ENCODE peak calls at places on chromosomes 12 and 14, in four cellular contexts. Q, Z, R and I are unnamed samples.

GRCh38 chr12:66446276-66446675 is 144.0 kb downstream of the HELB start:
- DNase-seq in Q (no peak), Z (no peak), R (no peak), I (no peak)

GRCh38 chr14:104723651-104724406 is at the start of gene ADSS1:
- DNase-seq in Q (peak), Z (peak), R (no peak), I (peak)

GRCh38 chr12:23484238-23484637 is 465.2 kb downstream of the SOX5 start:
- DNase-seq in Q (no peak), Z (no peak), R (no peak), I (no peak)

GRCh38 chr12:120677765-120678473 is 9.0 kb upstream of the MLEC start:
- DNase-seq in Q (no peak), Z (peak), R (peak), I (no peak)

GRCh38 chr14:34014936-34015335 is 64.1 kb upstream of the EGLN3 start:
- DNase-seq in Q (no peak), Z (no peak), R (no peak), I (no peak)

GRCh38 chr14:47852278-47852677 is 176.9 kb upstream of the MDGA2 start:
- DNase-seq in Q (no peak), Z (no peak), R (no peak), I (no peak)

GRCh38 chr12:3170423-3171194 is 93.4 kb downstream of the TSPAN9 start:
- DNase-seq in Q (no peak), Z (no peak), R (no peak), I (no peak)

GRCh38 chr12:105935106-105935505 is 203.6 kb downstream of the NUAK1 start:
- DNase-seq in Q (no peak), Z (no peak), R (no peak), I (no peak)

GRCh38 chr14:69044965-69045555 is 66.0 kb upstream of the ACTN1 start:
- DNase-seq in Q (no peak), Z (no peak), R (no peak), I (no peak)

GRCh38 chr14:96649327-96649601 is 147.1 kb downstream of the PAPOLA start:
- DNase-seq in Q (no peak), Z (no peak), R (no peak), I (no peak)

GRCh38 chr12:51686727-51687126 is 95.7 kb downstream of the SCN8A start:
- DNase-seq in Q (no peak), Z (no peak), R (no peak), I (no peak)

GRCh38 chr12:3342051-3342450 is 149.0 kb upstream of the PRMT8 start:
- DNase-seq in Q (no peak), Z (peak), R (no peak), I (peak)

GRCh38 chr12:46385439-46385838 is 12.9 kb upstream of the SLC38A2 start:
- DNase-seq in Q (peak), Z (peak), R (no peak), I (no peak)

GRCh38 chr12:80472912-80473500 is 29.0 kb downstream of the PTPRQ start:
- DNase-seq in Q (peak), Z (no peak), R (peak), I (peak)

GRCh38 chr14:55071870-55072640 is 20.6 kb downstream of the MAPK1IP1L start:
- DNase-seq in Q (no peak), Z (no peak), R (peak), I (no peak)

GRCh38 chr14:20501346-20501745 is 4.0 kb upstream of the RNASE10 start:
- DNase-seq in Q (no peak), Z (no peak), R (no peak), I (no peak)

GRCh38 chr14:22296722-22297121 is 292.3 kb downstream of the DAD1 start:
- DNase-seq in Q (peak), Z (no peak), R (no peak), I (no peak)

GRCh38 chr14:77892890-77893484 is 93.1 kb downstream of the ADCK1 start:
- DNase-seq in Q (no peak), Z (peak), R (no peak), I (no peak)

GRCh38 chr14:105883066-105884005 is 357.0 kb downstream of the TMEM121 start:
- DNase-seq in Q (no peak), Z (no peak), R (no peak), I (no peak)

GRCh38 chr14:104353221-104353920 is 215.0 kb downstream of the KIF26A start:
- DNase-seq in Q (no peak), Z (no peak), R (no peak), I (no peak)

GRCh38 chr12:65948320-65949008 is 124.2 kb downstream of the HMGA2 start:
- DNase-seq in Q (no peak), Z (no peak), R (no peak), I (no peak)

GRCh38 chr12:132445884-132446471 is 44.0 kb upstream of the FBRSL1 start:
- DNase-seq in Q (no peak), Z (peak), R (no peak), I (no peak)

GRCh38 chr12:53974084-53975018 is at the start of gene HOTAIR:
- DNase-seq in Q (no peak), Z (no peak), R (no peak), I (no peak)

GRCh38 chr12:132471011-132471857 is 18.7 kb upstream of the FBRSL1 start:
- DNase-seq in Q (peak), Z (peak), R (no peak), I (no peak)

GRCh38 chr12:42904683-42905418 is 315.3 kb upstream of the PRICKLE1 start:
- DNase-seq in Q (no peak), Z (no peak), R (no peak), I (no peak)

GRCh38 chr12:42905419-42905705 is 315.8 kb upstream of the PRICKLE1 start:
- DNase-seq in Q (no peak), Z (no peak), R (no peak), I (no peak)

GRCh38 chr12:42902001-42902400 is 312.5 kb upstream of the PRICKLE1 start:
- DNase-seq in Q (no peak), Z (no peak), R (no peak), I (no peak)
- TF ChIP-seq SP1 in Q (no peak), Z (no peak), R (no peak), I (no peak)

DNA sequence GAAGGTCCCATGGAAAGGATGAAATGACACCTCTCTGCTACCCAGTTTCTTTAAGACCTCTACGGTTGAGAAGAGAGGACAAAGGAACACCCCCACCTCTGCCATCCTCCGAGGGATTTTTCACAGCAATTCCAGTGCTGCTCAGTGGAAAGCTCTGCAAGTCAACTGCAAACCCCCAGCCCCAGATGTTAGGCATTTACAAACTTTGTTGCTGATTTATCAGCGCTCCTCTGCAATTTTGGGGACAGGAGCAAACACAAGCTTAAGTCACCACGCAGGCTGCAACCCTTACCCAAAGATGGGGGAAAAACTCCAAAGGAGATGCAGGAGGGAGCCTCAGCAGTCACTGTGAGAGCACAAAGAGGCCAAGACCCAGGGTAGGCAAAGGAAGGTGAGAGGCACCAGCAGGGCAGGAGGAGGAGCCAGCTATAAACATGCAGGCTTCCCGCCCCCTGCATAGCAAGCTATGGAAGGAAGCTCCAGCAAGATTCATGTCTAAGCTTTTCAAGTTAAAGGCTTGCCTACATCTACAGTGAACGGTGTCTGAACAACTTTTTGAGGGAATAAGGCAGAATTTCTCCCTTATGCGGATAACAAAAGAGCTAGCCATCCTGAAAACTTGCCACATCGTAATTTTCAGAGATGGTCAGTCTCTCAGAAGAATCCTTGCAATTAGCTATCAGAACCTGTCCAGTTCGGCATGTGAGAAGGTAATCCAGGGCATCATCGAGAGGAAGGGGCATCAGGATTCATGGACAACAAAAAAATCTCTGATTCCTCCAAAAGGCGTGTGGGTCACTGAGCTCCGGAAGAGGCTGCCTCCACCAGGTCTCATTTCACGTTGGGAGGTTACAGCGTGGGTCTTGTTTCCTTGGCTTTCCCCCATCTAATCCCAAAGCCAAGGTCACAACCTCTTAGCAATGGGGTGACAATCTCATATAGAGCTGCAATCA is 3.9 kb downstream of the CTDSP2 start:
- DNase-seq in Q (no peak), Z (peak), R (no peak), I (peak)
- TF ChIP-seq FOXK2 in Q (no peak), Z (no peak), R (no peak), I (no peak)

GRCh38 chr14:94941311-94941710 is 171.4 kb upstream of the GSC start:
- DNase-seq in Q (no peak), Z (no peak), R (no peak), I (no peak)
- TF ChIP-seq SP1 in Q (no peak), Z (no peak), R (no peak), I (no peak)

GRCh38 chr12:31724597-31724996 is 4.2 kb downstream of the AMN1 start:
- DNase-seq in Q (no peak), Z (no peak), R (no peak), I (no peak)
- TF ChIP-seq FOXK2 in Q (no peak), Z (no peak), R (no peak), I (no peak)

DNA sequence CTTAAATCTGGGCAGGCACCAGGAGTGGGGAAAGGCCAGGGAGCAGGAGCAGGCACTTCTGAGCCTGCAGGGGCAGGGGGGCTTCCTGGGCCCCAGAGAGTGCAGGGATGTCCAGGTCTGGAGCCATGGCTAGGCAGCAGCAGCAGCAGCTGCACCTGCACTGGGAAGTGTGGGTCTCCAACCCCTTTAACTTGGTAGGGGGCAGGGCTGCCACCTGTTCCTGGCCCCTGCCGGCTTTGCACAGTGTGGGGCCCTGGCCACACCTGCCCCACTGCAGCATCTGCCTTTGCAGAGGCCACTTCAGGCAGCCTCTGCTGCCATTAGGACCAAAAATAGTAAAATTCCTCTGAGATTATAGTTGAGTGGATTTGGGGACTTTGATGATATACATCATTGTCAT is 138.5 kb downstream of the SLC16A7 start:
- DNase-seq in Q (no peak), Z (no peak), R (no peak), I (no peak)
- TF ChIP-seq SP1 in Q (no peak), Z (no peak), R (no peak), I (no peak)

GRCh38 chr12:89461190-89461589 is 63.4 kb downstream of the GALNT4 start:
- DNase-seq in Q (no peak), Z (no peak), R (no peak), I (no peak)

GRCh38 chr12:89464974-89465592 is 59.5 kb downstream of the GALNT4 start:
- DNase-seq in Q (no peak), Z (no peak), R (no peak), I (no peak)

GRCh38 chr12:89456565-89456964 is 68.0 kb downstream of the GALNT4 start:
- DNase-seq in Q (no peak), Z (no peak), R (no peak), I (no peak)

GRCh38 chr12:89461649-89462612 is 62.7 kb downstream of the GALNT4 start:
- DNase-seq in Q (peak), Z (peak), R (no peak), I (peak)
- TF ChIP-seq FOXK2 in Q (no peak), Z (no peak), R (no peak), I (no peak)

DNA sequence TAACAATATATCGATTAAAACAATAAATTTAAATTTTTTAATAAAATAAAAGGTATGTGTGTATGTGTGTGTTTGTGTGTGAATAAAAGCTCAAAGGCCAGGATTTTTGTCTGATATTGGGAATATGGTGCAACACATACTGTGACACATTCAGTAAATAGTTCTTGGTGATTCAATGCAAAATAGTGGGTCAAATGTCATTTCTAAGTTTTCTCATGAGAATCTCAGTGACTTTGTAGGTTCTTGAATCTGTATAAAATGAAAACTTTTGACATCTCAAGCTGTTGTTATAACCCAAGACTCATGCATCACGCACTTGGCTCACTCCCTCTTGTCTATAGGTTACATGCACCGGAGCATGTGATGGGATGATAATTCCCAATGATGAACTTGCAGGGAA is 16.2 kb upstream of the MED6 start:
- DNase-seq in Q (no peak), Z (no peak), R (no peak), I (no peak)
- TF ChIP-seq SP1 in Q (no peak), Z (no peak), R (no peak), I (no peak)

GRCh38 chr12:69405466-69405865 is 45.9 kb downstream of the YEATS4 start:
- DNase-seq in Q (peak), Z (no peak), R (no peak), I (no peak)
- TF ChIP-seq FOXK2 in Q (no peak), Z (no peak), R (no peak), I (no peak)

DNA sequence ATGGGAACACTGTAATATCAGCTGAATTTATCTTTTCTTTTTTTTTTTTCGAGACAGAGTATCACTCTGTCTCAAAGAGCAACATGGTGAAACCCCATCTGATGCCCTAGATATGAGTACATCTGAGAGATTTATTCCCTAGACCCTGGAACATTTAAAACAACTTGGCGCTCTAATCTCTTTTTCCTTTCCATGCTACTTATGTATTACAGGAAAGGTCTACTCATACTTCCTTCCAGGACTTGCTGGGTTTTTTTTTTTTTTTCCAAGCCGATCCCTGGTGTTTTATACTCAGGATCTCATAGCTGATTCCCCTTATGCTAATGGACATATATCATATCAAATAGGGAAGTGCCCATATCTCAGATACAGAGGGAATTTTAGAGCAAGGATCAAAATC is 83.1 kb downstream of the MAPKAPK5 start:
- DNase-seq in Q (no peak), Z (no peak), R (no peak), I (no peak)
- TF ChIP-seq SP1 in Q (no peak), Z (no peak), R (no peak), I (no peak)

DNA sequence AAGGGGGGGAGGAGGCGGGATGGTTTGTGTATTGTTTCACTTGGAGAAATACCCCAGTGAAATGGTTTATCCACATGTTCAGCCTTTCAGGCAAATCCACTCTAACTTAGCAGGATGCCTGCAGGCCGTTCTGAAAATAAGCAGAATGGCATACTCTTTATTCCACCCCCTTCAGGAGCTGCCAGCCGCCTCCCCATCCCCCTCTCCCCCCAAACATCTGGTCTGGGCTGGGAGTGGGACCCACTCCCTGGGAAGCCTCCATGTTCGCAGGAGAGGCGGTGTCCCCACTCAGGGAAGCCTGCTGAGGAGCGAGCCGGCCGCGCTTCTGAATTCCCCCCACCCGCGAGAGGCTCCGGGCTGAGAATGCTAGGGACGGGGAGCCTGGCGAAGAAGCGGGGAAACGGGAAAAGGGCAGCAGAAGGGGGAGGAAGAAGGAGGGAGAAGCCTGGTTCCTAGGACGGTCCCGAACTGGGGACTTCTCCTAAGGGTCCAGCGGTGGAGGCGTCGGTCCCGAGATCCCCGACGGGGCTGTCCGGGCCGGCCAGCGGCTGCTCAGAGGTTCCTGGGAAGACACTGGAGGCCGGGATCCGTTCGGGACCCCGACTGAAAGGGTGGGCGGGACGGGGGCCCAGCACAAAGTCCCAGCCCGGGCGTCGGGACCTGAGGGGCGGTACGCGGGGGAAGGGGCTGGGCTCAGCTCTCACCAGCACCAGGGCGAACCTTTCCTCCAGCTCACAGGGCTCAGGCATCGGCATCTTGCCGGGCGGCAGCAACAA is 666 bp downstream of the FMNL3 start:
- DNase-seq in Q (no peak), Z (peak), R (no peak), I (peak)
- TF ChIP-seq FOXK2 in Q (no peak), Z (no peak), R (no peak), I (no peak)